ENCODE peak calls at places on chromosomes 13 and 19, in seven cellular contexts. One of them, this sample, is unnamed.

GRCh38 chr13:110306960-110307696 is at the start of the genes COL4A1 and COL4A2:
- DNase-seq in H1: no peak
- DNase-seq in K562: no peak
- DNase-seq in HCT116: no peak
- DNase-seq in SK-N-SH: peak
- DNase-seq in HepG2: no peak
- DNase-seq in GM12878: no peak
- DNase-seq in this sample: no peak

GRCh38 chr13:109743706-109744453 is 42.5 kb downstream of the IRS2 start:
- DNase-seq in H1: no peak
- DNase-seq in K562: no peak
- DNase-seq in HCT116: no peak
- DNase-seq in SK-N-SH: peak
- DNase-seq in HepG2: no peak
- DNase-seq in GM12878: no peak
- DNase-seq in this sample: peak

GRCh38 chr19:51457351-51458013 is 772 bp downstream of the SIGLEC8 start:
- DNase-seq in H1: no peak
- DNase-seq in K562: no peak
- DNase-seq in HCT116: no peak
- DNase-seq in SK-N-SH: no peak
- DNase-seq in HepG2: no peak
- DNase-seq in GM12878: no peak
- DNase-seq in this sample: no peak

GRCh38 chr19:12180377-12180776 is 17.5 kb downstream of the ZNF136 start:
- DNase-seq in H1: no peak
- DNase-seq in K562: no peak
- DNase-seq in HCT116: no peak
- DNase-seq in SK-N-SH: no peak
- DNase-seq in HepG2: no peak
- DNase-seq in GM12878: no peak
- DNase-seq in this sample: no peak

GRCh38 chr13:33721719-33722118 is 96.2 kb upstream of the RFC3 start:
- DNase-seq in H1: no peak
- DNase-seq in K562: no peak
- DNase-seq in HCT116: no peak
- DNase-seq in SK-N-SH: no peak
- DNase-seq in HepG2: no peak
- DNase-seq in GM12878: no peak
- DNase-seq in this sample: no peak

GRCh38 chr19:50536662-50537305 is 23.1 kb upstream of the ASPDH start:
- DNase-seq in H1: no peak
- DNase-seq in K562: no peak
- DNase-seq in HCT116: no peak
- DNase-seq in SK-N-SH: no peak
- DNase-seq in HepG2: no peak
- DNase-seq in GM12878: no peak
- DNase-seq in this sample: no peak

GRCh38 chr13:50406831-50407230 is 391.6 kb downstream of the KCNRG start:
- DNase-seq in H1: no peak
- DNase-seq in K562: no peak
- DNase-seq in HCT116: no peak
- DNase-seq in SK-N-SH: no peak
- DNase-seq in HepG2: no peak
- DNase-seq in GM12878: no peak
- DNase-seq in this sample: no peak

GRCh38 chr13:101654916-101655315 is 202.4 kb downstream of the ITGBL1 start:
- DNase-seq in H1: no peak
- DNase-seq in K562: no peak
- DNase-seq in HCT116: no peak
- DNase-seq in SK-N-SH: no peak
- DNase-seq in HepG2: no peak
- DNase-seq in GM12878: no peak
- DNase-seq in this sample: no peak

GRCh38 chr19:50167314-50167721 is 4.2 kb upstream of the IZUMO2 start:
- DNase-seq in H1: no peak
- DNase-seq in K562: no peak
- DNase-seq in HCT116: no peak
- DNase-seq in SK-N-SH: no peak
- DNase-seq in HepG2: peak
- DNase-seq in GM12878: no peak
- DNase-seq in this sample: no peak

GRCh38 chr13:45510671-45511070 is 45.9 kb downstream of the COG3 start:
- DNase-seq in H1: no peak
- DNase-seq in K562: no peak
- DNase-seq in HCT116: no peak
- DNase-seq in SK-N-SH: no peak
- DNase-seq in HepG2: no peak
- DNase-seq in GM12878: no peak
- DNase-seq in this sample: no peak

DNA sequence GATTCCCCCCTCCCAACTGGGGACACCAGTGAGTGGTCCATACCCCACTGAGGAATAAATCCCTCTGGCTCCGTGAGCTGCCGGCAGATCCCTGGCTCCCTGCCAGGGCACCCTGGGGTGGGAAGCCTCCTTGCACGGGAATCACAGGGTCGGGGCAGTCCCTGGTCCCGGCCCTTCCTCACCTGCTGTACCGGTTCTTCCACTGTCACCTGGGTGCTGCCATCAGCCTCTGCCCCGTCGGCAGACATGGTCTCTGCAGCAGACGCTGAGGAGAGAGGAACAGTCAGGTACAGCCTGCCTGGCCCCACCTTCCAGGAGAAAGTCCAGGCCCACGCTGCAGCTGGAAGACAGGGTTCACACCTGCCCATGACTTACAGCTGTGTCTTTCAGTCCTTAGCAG is 6.3 kb downstream of the PLIN3 start:
- DNase-seq in H1: no peak
- DNase-seq in K562: no peak
- DNase-seq in HCT116: no peak
- DNase-seq in SK-N-SH: no peak
- DNase-seq in HepG2: no peak
- DNase-seq in GM12878: no peak
- DNase-seq in this sample: peak
- TF ChIP-seq JUND in H1: no peak
- TF ChIP-seq JUND in K562: no peak
- TF ChIP-seq JUND in HCT116: no peak
- TF ChIP-seq JUND in SK-N-SH: no peak
- TF ChIP-seq JUND in HepG2: no peak
- TF ChIP-seq JUND in GM12878: no peak
- TF ChIP-seq JUND in this sample: no peak

DNA sequence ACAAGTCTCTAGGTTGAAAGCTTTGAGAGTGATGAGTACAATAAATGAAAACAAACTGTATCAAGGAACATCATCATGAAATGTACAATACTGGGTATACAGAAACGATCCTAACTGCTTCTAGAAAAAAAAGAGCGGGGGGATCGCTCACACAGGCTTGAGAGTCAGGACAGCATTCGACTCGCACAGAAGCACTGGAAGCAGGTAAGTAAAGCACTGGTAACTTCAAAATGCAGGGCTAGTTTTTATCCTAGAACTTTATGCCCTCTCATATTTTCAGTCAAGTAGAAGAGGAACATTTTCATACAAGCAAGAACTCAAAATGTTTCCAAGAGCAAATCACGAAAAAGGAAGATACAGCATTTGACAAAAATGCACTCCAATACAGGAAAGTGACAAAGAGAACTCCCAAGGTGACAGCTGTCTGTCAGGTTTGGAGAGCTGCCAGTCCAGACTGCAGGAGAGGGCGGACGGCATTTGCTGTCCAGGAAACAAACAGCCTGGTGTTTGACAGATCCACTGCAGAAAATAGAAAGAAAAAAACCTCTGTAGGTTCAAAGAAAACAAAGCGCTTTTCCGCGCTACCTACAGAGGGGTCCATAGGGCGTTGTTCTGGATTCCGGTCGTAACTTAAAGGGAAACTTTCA is 58.2 kb upstream of the XPO4 start:
- DNase-seq in H1: no peak
- DNase-seq in K562: no peak
- DNase-seq in HCT116: no peak
- DNase-seq in SK-N-SH: no peak
- DNase-seq in HepG2: peak
- DNase-seq in GM12878: no peak
- DNase-seq in this sample: peak
- TF ChIP-seq JUND in H1: no peak
- TF ChIP-seq JUND in K562: no peak
- TF ChIP-seq JUND in HCT116: no peak
- TF ChIP-seq JUND in SK-N-SH: no peak
- TF ChIP-seq JUND in HepG2: no peak
- TF ChIP-seq JUND in GM12878: no peak
- TF ChIP-seq JUND in this sample: no peak

DNA sequence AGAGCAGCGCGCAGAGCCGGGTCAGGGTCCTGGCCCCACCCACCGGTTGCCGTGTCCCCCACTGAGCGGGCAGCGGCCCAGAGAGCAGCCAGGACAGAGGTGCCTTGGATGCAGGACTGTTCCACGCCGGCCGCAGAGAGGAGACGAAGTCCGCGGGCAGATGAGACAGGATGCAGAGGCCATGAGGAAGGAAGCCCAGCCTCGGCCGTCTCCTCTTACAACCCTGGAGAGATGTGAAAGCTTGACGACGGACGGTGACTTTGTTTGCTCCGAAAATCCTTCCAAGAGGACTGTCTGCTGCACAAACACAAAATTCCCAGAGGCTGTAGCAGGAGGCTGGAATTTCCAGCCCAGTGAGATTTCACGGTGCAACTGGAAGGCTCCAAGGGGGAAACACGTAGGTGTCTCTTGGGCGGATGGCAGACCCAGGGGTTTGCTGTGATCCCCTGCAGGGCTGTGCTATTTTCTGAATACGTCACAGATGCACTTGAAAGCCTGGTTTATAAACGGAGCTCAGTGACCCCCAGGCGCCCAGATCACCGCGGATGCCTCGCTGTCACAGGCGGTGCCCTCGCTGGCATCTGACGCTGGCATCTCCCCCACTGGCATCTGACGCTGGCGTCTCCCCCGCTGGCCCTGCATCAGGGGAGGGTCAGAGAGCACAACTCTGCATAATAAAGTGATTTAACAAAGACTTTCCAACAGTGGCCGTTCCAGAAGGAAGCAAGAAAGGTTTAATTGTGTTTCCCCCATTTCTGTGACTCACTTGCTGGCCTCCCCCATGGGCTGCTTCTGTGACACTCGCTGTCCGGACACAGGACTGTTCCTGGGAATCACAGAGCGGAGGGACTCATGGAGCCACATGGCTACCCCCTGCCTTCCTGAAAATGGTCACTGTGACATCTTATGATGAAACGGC is 62.0 kb upstream of the C13orf46 start:
- DNase-seq in H1: no peak
- DNase-seq in K562: no peak
- DNase-seq in HCT116: no peak
- DNase-seq in SK-N-SH: no peak
- DNase-seq in HepG2: no peak
- DNase-seq in GM12878: no peak
- DNase-seq in this sample: peak
- TF ChIP-seq JUND in H1: no peak
- TF ChIP-seq JUND in K562: no peak
- TF ChIP-seq JUND in HCT116: no peak
- TF ChIP-seq JUND in SK-N-SH: no peak
- TF ChIP-seq JUND in HepG2: no peak
- TF ChIP-seq JUND in GM12878: no peak
- TF ChIP-seq JUND in this sample: no peak

GRCh38 chr19:29850482-29850881 is 38.7 kb downstream of the CCNE1 start:
- DNase-seq in H1: no peak
- DNase-seq in K562: no peak
- DNase-seq in HCT116: no peak
- DNase-seq in SK-N-SH: no peak
- DNase-seq in HepG2: peak
- DNase-seq in GM12878: no peak
- DNase-seq in this sample: no peak
- TF ChIP-seq JUND in H1: no peak
- TF ChIP-seq JUND in K562: no peak
- TF ChIP-seq JUND in HCT116: no peak
- TF ChIP-seq JUND in SK-N-SH: no peak
- TF ChIP-seq JUND in HepG2: no peak
- TF ChIP-seq JUND in GM12878: no peak
- TF ChIP-seq JUND in this sample: no peak

This sample was measured in T47D.